ENCODE peak calls at places on chromosomes 11 and 22, in nine cellular contexts. Q is central memory CD4-positive, alpha-beta T cell; K is stimulated activated CD8-positive, alpha-beta memory T cell treated with anti-CD3 and anti-CD28 coated beads, Interleukin-15, amount 100 ng/mL, for 1 hour; P is activated CD8-positive, alpha-beta memory T cell treated with anti-CD3 and anti-CD28 coated beads for 24 hours; L is fibroblast of lung; R is GM12865; S is bronchial epithelial cell; O is GOT3; T is nucleus accumbens. V is an unnamed sample.

GRCh38 chr22:44116331-44116730 is 64.4 kb upstream of the PARVG start:
- DNase-seq in Q (no peak), K (no peak), P (no peak), L (no peak), R (no peak), S (no peak), O (no peak), T (no peak), V (no peak)

GRCh38 chr11:107606122-107606521 is 15.2 kb downstream of the ELMOD1 start:
- DNase-seq in Q (no peak), K (no peak), P (no peak), L (no peak), R (peak; percentile 26), S (no peak), O (no peak), T (no peak), V (no peak)

GRCh38 chr22:27460596-27461347 is 340.8 kb downstream of the MN1 start:
- DNase-seq in Q (no peak), K (no peak), P (no peak), L (peak; percentile 40), R (no peak), S (no peak), O (no peak), T (no peak), V (no peak)

GRCh38 chr11:65454696-65455456 is 32.3 kb downstream of the NEAT1 start:
- DNase-seq in Q (peak; percentile 58), K (peak; percentile 66), P (peak; percentile 95), L (peak; percentile 85), R (peak; percentile 96), S (peak; percentile 59), O (no peak), T (peak; percentile 86), V (peak; percentile 88)

GRCh38 chr11:20754957-20755356 is 85.6 kb downstream of the NELL1 start:
- DNase-seq in Q (no peak), K (no peak), P (no peak), L (no peak), R (peak; percentile 1), S (peak; percentile 37), O (no peak), T (no peak), V (peak; percentile 39)

GRCh38 chr11:46246514-46246913 is 30.9 kb upstream of the CREB3L1 start:
- DNase-seq in Q (no peak), K (no peak), P (no peak), L (peak; percentile 35), R (no peak), S (no peak), O (no peak), T (no peak), V (no peak)

GRCh38 chr11:99117603-99118002 is 96.9 kb downstream of the CNTN5 start:
- DNase-seq in Q (no peak), K (no peak), P (no peak), L (no peak), R (peak; percentile 5), S (no peak), O (no peak), T (no peak), V (no peak)

GRCh38 chr22:45552580-45553332 is 50.1 kb downstream of the FBLN1 start:
- DNase-seq in Q (no peak), K (no peak), P (no peak), L (peak; percentile 97), R (no peak), S (peak; percentile 20), O (no peak), T (no peak), V (no peak)

GRCh38 chr11:65973439-65974110 is 12.0 kb downstream of the SART1 start:
- DNase-seq in Q (no peak), K (no peak), P (no peak), L (peak; percentile 22), R (no peak), S (peak; percentile 99), O (no peak), T (no peak), V (no peak)

GRCh38 chr11:42249956-42250355 is 790.5 kb upstream of the LRRC4C start:
- DNase-seq in Q (no peak), K (no peak), P (no peak), L (no peak), R (no peak), S (no peak), O (no peak), T (no peak), V (no peak)

GRCh38 chr22:42769574-42770447 is 49.1 kb upstream of the A4GALT start:
- DNase-seq in Q (no peak), K (no peak), P (no peak), L (peak; percentile 89), R (peak; percentile 91), S (peak; percentile 62), O (no peak), T (no peak), V (no peak)

GRCh38 chr22:47061226-47061625 is 298.8 kb downstream of the TBC1D22A start:
- DNase-seq in Q (no peak), K (no peak), P (no peak), L (no peak), R (no peak), S (no peak), O (no peak), T (no peak), V (no peak)

GRCh38 chr22:50016988-50017700 is 4.6 kb upstream of the IL17REL start:
- DNase-seq in Q (peak; percentile 19), K (no peak), P (peak; percentile 91), L (no peak), R (peak; percentile 72), S (peak; percentile 27), O (no peak), T (no peak), V (no peak)

GRCh38 chr11:114134870-114135269 is 75.4 kb downstream of the ZBTB16 start:
- DNase-seq in Q (no peak), K (no peak), P (no peak), L (peak; percentile 91), R (no peak), S (peak; percentile 41), O (no peak), T (no peak), V (no peak)

GRCh38 chr11:32396331-32396730 is 39.0 kb downstream of the WT1 start:
- DNase-seq in Q (no peak), K (no peak), P (no peak), L (no peak), R (peak; percentile 14), S (no peak), O (no peak), T (no peak), V (no peak)

GRCh38 chr11:16767137-16767536 is 28.7 kb downstream of the C11orf58 start:
- DNase-seq in Q (no peak), K (no peak), P (no peak), L (no peak), R (no peak), S (no peak), O (no peak), T (no peak), V (no peak)

GRCh38 chr11:46725338-46726205 is 6.6 kb downstream of the F2 start:
- DNase-seq in Q (no peak), K (no peak), P (no peak), L (no peak), R (no peak), S (no peak), O (no peak), T (no peak), V (no peak)

GRCh38 chr11:117186431-117186761 is 7.9 kb downstream of the SIDT2 start:
- DNase-seq in Q (no peak), K (no peak), P (no peak), L (no peak), R (no peak), S (no peak), O (no peak), T (no peak), V (no peak)

GRCh38 chr11:97621282-97621681 is 1231.5 kb downstream of the JRKL start:
- DNase-seq in Q (no peak), K (no peak), P (no peak), L (no peak), R (no peak), S (no peak), O (no peak), T (no peak), V (no peak)

GRCh38 chr11:110096369-110096976 is 3.3 kb downstream of the ZC3H12C start:
- DNase-seq in Q (no peak), K (no peak), P (no peak), L (no peak), R (no peak), S (peak; percentile 52), O (no peak), T (no peak), V (peak; percentile 71)

GRCh38 chr22:37457093-37457893 is 28.9 kb downstream of the MFNG start:
- DNase-seq in Q (peak; percentile 70), K (peak; percentile 78), P (peak; percentile 97), L (peak; percentile 53), R (peak; percentile 77), S (peak; percentile 62), O (no peak), T (peak; percentile 15), V (peak; percentile 64)

GRCh38 chr11:14357843-14358728 is 897 bp downstream of the RRAS2 start:
- DNase-seq in Q (peak; percentile 30), K (no peak), P (peak; percentile 78), L (peak; percentile 62), R (peak; percentile 57), S (peak; percentile 45), O (no peak), T (no peak), V (peak; percentile 35)

GRCh38 chr11:74321487-74322188 is 10.2 kb upstream of the P4HA3 start:
- DNase-seq in Q (no peak), K (no peak), P (no peak), L (peak; percentile 68), R (peak; percentile 54), S (peak; percentile 15), O (no peak), T (no peak), V (peak; percentile 88)

GRCh38 chr11:91219501-91219900 is 996.7 kb upstream of the CHORDC1 start:
- DNase-seq in Q (no peak), K (no peak), P (no peak), L (peak; percentile 42), R (no peak), S (peak; percentile 32), O (no peak), T (no peak), V (no peak)

GRCh38 chr11:19418221-19418620 is 177.5 kb upstream of the E2F8 start:
- DNase-seq in Q (no peak), K (no peak), P (no peak), L (no peak), R (no peak), S (no peak), O (no peak), T (no peak), V (no peak)

GRCh38 chr11:108906329-108906728 is 241.5 kb downstream of the DDX10 start:
- DNase-seq in Q (no peak), K (no peak), P (no peak), L (peak; percentile 83), R (no peak), S (peak; percentile 77), O (no peak), T (no peak), V (no peak)

GRCh38 chr11:6931146-6931713 is 5.0 kb downstream of the ZNF215 start:
- DNase-seq in Q (no peak), K (no peak), P (no peak), L (peak; percentile 48), R (no peak), S (no peak), O (no peak), T (no peak), V (no peak)

GRCh38 chr11:80523057-80523456 is 1082.2 kb upstream of the TENM4 start:
- DNase-seq in Q (no peak), K (no peak), P (no peak), L (no peak), R (no peak), S (peak; percentile 39), O (no peak), T (no peak), V (no peak)

GRCh38 chr11:109729761-109730160 is 307.8 kb downstream of the C11orf87 start:
- DNase-seq in Q (no peak), K (no peak), P (no peak), L (no peak), R (peak; percentile 35), S (no peak), O (no peak), T (no peak), V (peak; percentile 79)

GRCh38 chr22:38952382-38952993 is 4.9 kb upstream of the APOBEC3A start:
- DNase-seq in Q (no peak), K (no peak), P (no peak), L (no peak), R (no peak), S (no peak), O (no peak), T (no peak), V (no peak)